ENCODE peak calls at places on chromosomes 13 and 19, in seven cellular contexts. C is germinal center; G is HS-5; Z is left lung; S is myocyte; O is stimulated activated naive B cell treated with anti-CD40 and anti-IgM and Interleukin-4, amounts not matched to agents 10 μg/mL and 1 μg/mL and 100 μg/mL, for 72 hours; A is left cardiac atrium. U is an unnamed sample.

GRCh38 chr19:46082728-46083050 is 41.8 kb downstream of the IGFL3 start:
- DNase-seq in C (no peak), G (no peak), Z (no peak), S (no peak), O (no peak), A (no peak), U (no peak)

GRCh38 chr13:39036212-39036611 is 1.7 kb downstream of the PROSER1 start:
- DNase-seq in C (no peak), G (no peak), Z (no peak), S (no peak), O (no peak), A (no peak), U (no peak)

GRCh38 chr13:94169783-94170513 is 309.5 kb downstream of the DCT start:
- DNase-seq in C (no peak), G (no peak), Z (peak), S (no peak), O (no peak), A (peak), U (no peak)

GRCh38 chr19:18225355-18225701 is 910 bp downstream of the PDE4C start:
- DNase-seq in C (no peak), G (no peak), Z (no peak), S (no peak), O (no peak), A (no peak), U (no peak)

GRCh38 chr13:113666951-113667701 is at the start of gene GRK1:
- DNase-seq in C (no peak), G (no peak), Z (peak), S (no peak), O (no peak), A (no peak), U (no peak)

GRCh38 chr13:50129923-50130685 is 114.9 kb downstream of the KCNRG start:
- DNase-seq in C (peak), G (no peak), Z (peak), S (peak), O (no peak), A (peak), U (peak)

GRCh38 chr19:46000497-46001246 is 5.4 kb downstream of the CCDC61 start:
- DNase-seq in C (peak), G (no peak), Z (peak), S (no peak), O (no peak), A (peak), U (peak)

GRCh38 chr13:86569119-86569518 is 769.9 kb upstream of the SLITRK6 start:
- DNase-seq in C (no peak), G (no peak), Z (no peak), S (no peak), O (no peak), A (no peak), U (no peak)

GRCh38 chr13:77492982-77493381 is 42.5 kb upstream of the SCEL start:
- DNase-seq in C (no peak), G (no peak), Z (no peak), S (no peak), O (no peak), A (no peak), U (peak)

GRCh38 chr19:11410682-11411081 is 8.4 kb downstream of the RGL3 start:
- DNase-seq in C (no peak), G (peak), Z (no peak), S (no peak), O (no peak), A (no peak), U (no peak)

GRCh38 chr13:44397766-44398223 is 24.2 kb downstream of the SERP2 start:
- DNase-seq in C (no peak), G (no peak), Z (no peak), S (peak), O (no peak), A (no peak), U (no peak)

GRCh38 chr13:109892101-109892500 is 105.7 kb upstream of the IRS2 start:
- DNase-seq in C (no peak), G (no peak), Z (no peak), S (no peak), O (no peak), A (no peak), U (no peak)

GRCh38 chr19:10412257-10412977 is 7.9 kb upstream of the PDE4A start:
- DNase-seq in C (no peak), G (no peak), Z (no peak), S (no peak), O (peak), A (no peak), U (no peak)

GRCh38 chr19:13055213-13056051 is 47.2 kb downstream of the LYL1 start:
- DNase-seq in C (no peak), G (peak), Z (peak), S (peak), O (no peak), A (peak), U (peak)

GRCh38 chr13:107834268-107834667 is 381.1 kb downstream of the LIG4 start:
- DNase-seq in C (no peak), G (no peak), Z (no peak), S (no peak), O (no peak), A (no peak), U (no peak)

GRCh38 chr19:52963229-52963760 is 614 bp upstream of the ZNF816 start:
- DNase-seq in C (peak), G (no peak), Z (peak), S (no peak), O (no peak), A (peak), U (peak)

GRCh38 chr19:13521066-13521465 is 14.8 kb upstream of the CACNA1A start:
- DNase-seq in C (no peak), G (no peak), Z (no peak), S (no peak), O (no peak), A (no peak), U (no peak)

GRCh38 chr19:14366529-14366928 is 14.7 kb upstream of the ADGRE5 start:
- DNase-seq in C (peak), G (no peak), Z (peak), S (peak), O (peak), A (peak), U (no peak)

GRCh38 chr13:97588993-97589392 is 155.0 kb downstream of the RAP2A start:
- DNase-seq in C (no peak), G (no peak), Z (no peak), S (no peak), O (no peak), A (no peak), U (no peak)

GRCh38 chr13:101317986-101318523 is 98.3 kb downstream of the NALCN start:
- DNase-seq in C (no peak), G (no peak), Z (peak), S (peak), O (no peak), A (no peak), U (no peak)

GRCh38 chr13:50152224-50152623 is 137.0 kb downstream of the KCNRG start:
- DNase-seq in C (no peak), G (no peak), Z (no peak), S (no peak), O (no peak), A (no peak), U (no peak)

GRCh38 chr13:50449465-50449864 is 394.0 kb downstream of the DLEU7 start:
- DNase-seq in C (no peak), G (no peak), Z (no peak), S (no peak), O (no peak), A (no peak), U (no peak)

GRCh38 chr19:8302357-8302691 is 5.8 kb downstream of the CD320 start:
- DNase-seq in C (no peak), G (no peak), Z (peak), S (peak), O (peak), A (peak), U (no peak)

GRCh38 chr19:2271516-2272103 is 10.4 kb downstream of the PEAK3 start:
- DNase-seq in C (peak), G (peak), Z (peak), S (peak), O (no peak), A (no peak), U (no peak)

GRCh38 chr13:44212633-44213387 is 160.8 kb upstream of the SERP2 start:
- DNase-seq in C (no peak), G (no peak), Z (no peak), S (peak), O (no peak), A (no peak), U (peak)

GRCh38 chr19:11480927-11481776 is at the start of gene ELAVL3:
- DNase-seq in C (peak), G (no peak), Z (no peak), S (no peak), O (no peak), A (no peak), U (peak)

GRCh38 chr19:21130097-21130775 is 11.6 kb upstream of the ZNF431 start:
- DNase-seq in C (no peak), G (no peak), Z (no peak), S (no peak), O (no peak), A (no peak), U (no peak)

GRCh38 chr13:95644611-95645052 is at the start of gene DZIP1:
- DNase-seq in C (no peak), G (no peak), Z (peak), S (peak), O (no peak), A (peak), U (no peak)

GRCh38 chr13:30639671-30640070 is 22.0 kb downstream of the USPL1 start:
- DNase-seq in C (no peak), G (no peak), Z (no peak), S (peak), O (no peak), A (no peak), U (no peak)

GRCh38 chr13:76148926-76149325 is 512.8 kb downstream of the LMO7 start:
- DNase-seq in C (no peak), G (peak), Z (no peak), S (peak), O (no peak), A (no peak), U (no peak)

GRCh38 chr13:49421391-49421790 is 22.5 kb downstream of the CAB39L start:
- DNase-seq in C (peak), G (no peak), Z (no peak), S (no peak), O (peak), A (no peak), U (no peak)

GRCh38 chr19:46847528-46847927 is 3.1 kb downstream of the AP2S1 start:
- DNase-seq in C (no peak), G (no peak), Z (no peak), S (no peak), O (no peak), A (no peak), U (no peak)

GRCh38 chr19:43672061-43672679 is 2.2 kb upstream of the PLAUR start:
- DNase-seq in C (no peak), G (no peak), Z (no peak), S (no peak), O (no peak), A (no peak), U (no peak)

GRCh38 chr13:107144432-107144831 is 576.5 kb upstream of the ARGLU1 start:
- DNase-seq in C (no peak), G (no peak), Z (no peak), S (no peak), O (no peak), A (no peak), U (no peak)

GRCh38 chr13:74134777-74135305 is 637 bp upstream of the KLF12 start:
- DNase-seq in C (peak), G (no peak), Z (peak), S (peak), O (peak), A (peak), U (peak)

GRCh38 chr19:55189424-55189823 is 9.3 kb upstream of the SYT5 start:
- DNase-seq in C (no peak), G (peak), Z (no peak), S (peak), O (no peak), A (peak), U (no peak)

GRCh38 chr19:41323430-41324125 is 13.6 kb downstream of the CCDC97 start:
- DNase-seq in C (no peak), G (peak), Z (peak), S (peak), O (no peak), A (peak), U (no peak)

GRCh38 chr19:36528921-36529518 is 949 bp upstream of the ZNF260 start:
- DNase-seq in C (peak), G (no peak), Z (no peak), S (peak), O (peak), A (no peak), U (no peak)

GRCh38 chr19:45640849-45641273 is 1.7 kb upstream of the EML2 start:
- DNase-seq in C (peak), G (no peak), Z (no peak), S (no peak), O (no peak), A (no peak), U (no peak)